ENCODE peak calls at places on chromosomes 4 and X, in six cellular contexts. C is GM12892, A is upper lobe of left lung, B is SK-N-SH, I is sigmoid colon, D is suprapubic skin. R is an unnamed sample.

GRCh38 chr4:81580346-81581013 is 108.8 kb upstream of the RASGEF1B start:
- DNase-seq in C (no peak), A (peak; percentile 72), B (no peak), I (no peak), D (no peak), R (no peak)

GRCh38 chr4:113584407-113585150 is 177.0 kb downstream of the CAMK2D start:
- DNase-seq in C (no peak), A (no peak), B (no peak), I (no peak), D (no peak), R (no peak)

GRCh38 chrX:23936198-23936597 is 28.4 kb downstream of the CXorf58 start:
- DNase-seq in C (no peak), A (no peak), B (no peak), I (no peak), D (no peak), R (no peak)

GRCh38 chr4:26475716-26476115 is 14.6 kb downstream of the CCKAR start:
- DNase-seq in C (no peak), A (no peak), B (no peak), I (no peak), D (no peak), R (no peak)

GRCh38 chrX:112368371-112368770 is 285.8 kb upstream of the TRPC5 start:
- DNase-seq in C (no peak), A (no peak), B (peak; percentile 12), I (no peak), D (no peak), R (no peak)

GRCh38 chrX:23776363-23776762 is 6.6 kb upstream of the SAT1 start:
- DNase-seq in C (no peak), A (no peak), B (no peak), I (no peak), D (no peak), R (no peak)

GRCh38 chrX:24506082-24506481 is 41.0 kb downstream of the PDK3 start:
- DNase-seq in C (no peak), A (no peak), B (no peak), I (no peak), D (no peak), R (no peak)

GRCh38 chrX:40041915-40042314 is 55.8 kb downstream of the BCOR start:
- DNase-seq in C (no peak), A (no peak), B (no peak), I (no peak), D (no peak), R (no peak)

GRCh38 chrX:9737363-9737762 is 28.3 kb downstream of the GPR143 start:
- DNase-seq in C (no peak), A (no peak), B (no peak), I (no peak), D (no peak), R (no peak)

GRCh38 chr4:53196872-53197759 is 168.7 kb downstream of the SCFD2 start:
- DNase-seq in C (peak; percentile 1), A (no peak), B (peak; percentile 24), I (no peak), D (no peak), R (no peak)

GRCh38 chr4:159292137-159292896 is 189.4 kb downstream of the RAPGEF2 start:
- DNase-seq in C (no peak), A (no peak), B (no peak), I (no peak), D (no peak), R (no peak)

GRCh38 chrX:6026484-6026883 is 202.2 kb downstream of the NLGN4X start:
- DNase-seq in C (no peak), A (no peak), B (no peak), I (no peak), D (no peak), R (no peak)

GRCh38 chr4:92106816-92107215 is 196.9 kb upstream of the GRID2 start:
- DNase-seq in C (no peak), A (no peak), B (no peak), I (no peak), D (no peak), R (no peak)

GRCh38 chrX:24242649-24243556 is 71.0 kb downstream of the SUPT20HL2 start:
- DNase-seq in C (no peak), A (no peak), B (no peak), I (peak; percentile 90), D (peak; percentile 82), R (peak; percentile 60)

GRCh38 chr4:176988226-176988625 is 195.5 kb upstream of the VEGFC start:
- DNase-seq in C (no peak), A (no peak), B (no peak), I (no peak), D (no peak), R (no peak)

GRCh38 chrX:97909245-97909644 is 1025.5 kb downstream of the RPA4 start:
- DNase-seq in C (peak; percentile 2), A (no peak), B (no peak), I (no peak), D (no peak), R (no peak)

GRCh38 chr4:16253127-16253960 is 27.1 kb upstream of the TAPT1 start:
- DNase-seq in C (no peak), A (no peak), B (no peak), I (no peak), D (no peak), R (no peak)

GRCh38 chr4:15240764-15241163 is 187.1 kb upstream of the C1QTNF7 start:
- DNase-seq in C (no peak), A (no peak), B (no peak), I (no peak), D (no peak), R (no peak)
- TF ChIP-seq POLR2AphosphoS5 in C (no peak), A (no peak), B (no peak), I (peak; percentile 21), D (no peak), R (no peak)

DNA sequence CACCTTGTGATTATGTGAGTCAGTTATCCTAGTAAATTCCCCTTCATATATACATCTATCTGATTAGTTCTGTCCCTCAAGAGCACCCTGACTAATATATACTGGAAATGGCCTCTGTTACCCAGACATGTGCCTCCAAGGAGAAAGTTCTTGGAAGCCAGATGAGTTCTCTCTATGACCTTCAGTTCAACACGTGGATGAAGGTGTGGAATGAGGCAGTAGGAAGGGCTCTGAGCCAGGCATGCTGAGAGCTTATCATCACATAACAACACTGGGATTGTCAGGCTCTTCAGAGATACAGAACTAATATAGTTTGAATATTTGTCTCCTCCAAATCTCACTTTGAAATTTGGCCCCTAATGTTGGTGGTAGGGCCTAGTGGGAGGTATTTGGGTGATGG is 44.4 kb upstream of the DHRSX start:
- DNase-seq in C (no peak), A (no peak), B (no peak), I (no peak), D (no peak), R (no peak)
- TF ChIP-seq POLR2AphosphoS5 in C (no peak), A (no peak), B (no peak), I (no peak), D (no peak), R (no peak)

GRCh38 chr4:83722730-83723269 is 186.9 kb downstream of the GPAT3 start:
- DNase-seq in C (no peak), A (no peak), B (no peak), I (no peak), D (no peak), R (no peak)

GRCh38 chr4:83723609-83724008 is 187.7 kb downstream of the GPAT3 start:
- DNase-seq in C (no peak), A (no peak), B (no peak), I (no peak), D (no peak), R (no peak)

GRCh38 chr4:83725076-83726074 is 189.5 kb downstream of the GPAT3 start:
- DNase-seq in C (no peak), A (no peak), B (no peak), I (no peak), D (no peak), R (no peak)

GRCh38 chr4:83728191-83728590 is 192.3 kb downstream of the GPAT3 start:
- DNase-seq in C (no peak), A (no peak), B (no peak), I (no peak), D (no peak), R (no peak)

DNA sequence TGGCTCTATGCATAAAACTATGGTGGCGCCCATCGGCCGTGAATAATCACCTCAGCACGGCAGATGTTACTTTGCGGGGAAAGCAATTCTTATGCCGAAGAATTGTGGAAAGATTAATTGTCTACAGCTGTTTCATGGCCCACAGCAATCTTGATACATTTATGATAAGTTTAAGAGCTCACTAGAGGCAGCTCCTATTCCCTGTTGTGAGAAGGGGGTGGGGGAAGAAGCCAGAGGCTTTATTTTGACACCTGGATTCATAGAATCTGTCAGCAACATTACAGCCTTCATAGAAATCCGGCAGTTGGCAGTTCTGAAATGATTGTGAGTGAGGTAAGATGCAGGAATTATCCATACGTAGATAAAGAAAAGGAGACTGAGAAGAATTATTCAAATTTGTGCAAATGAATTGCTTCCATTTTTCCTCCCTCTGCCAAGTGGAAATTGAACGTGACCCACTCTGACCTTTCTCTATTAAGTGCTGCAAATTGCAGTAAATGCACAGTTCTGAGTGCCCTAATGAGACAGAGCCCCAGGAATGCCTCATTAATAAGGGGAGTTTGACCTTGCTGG is 188.7 kb downstream of the GPAT3 start:
- DNase-seq in C (no peak), A (no peak), B (no peak), I (no peak), D (no peak), R (no peak)
- TF ChIP-seq POLR2AphosphoS5 in C (no peak), A (no peak), B (no peak), I (no peak), D (no peak), R (no peak)

GRCh38 chr4:103012085-103012484 is 7.4 kb downstream of the SLC9B1 start:
- DNase-seq in C (no peak), A (no peak), B (no peak), I (no peak), D (no peak), R (no peak)

GRCh38 chr4:103010827-103011226 is 8.7 kb downstream of the SLC9B1 start:
- DNase-seq in C (no peak), A (no peak), B (no peak), I (no peak), D (no peak), R (no peak)

GRCh38 chr4:103008875-103009729 is 10.4 kb downstream of the SLC9B1 start:
- DNase-seq in C (peak; percentile 12), A (peak; percentile 14), B (peak; percentile 54), I (no peak), D (no peak), R (no peak)

GRCh38 chr4:103011378-103012025 is 8.0 kb downstream of the SLC9B1 start:
- DNase-seq in C (no peak), A (no peak), B (no peak), I (no peak), D (no peak), R (peak; percentile 75)

DNA sequence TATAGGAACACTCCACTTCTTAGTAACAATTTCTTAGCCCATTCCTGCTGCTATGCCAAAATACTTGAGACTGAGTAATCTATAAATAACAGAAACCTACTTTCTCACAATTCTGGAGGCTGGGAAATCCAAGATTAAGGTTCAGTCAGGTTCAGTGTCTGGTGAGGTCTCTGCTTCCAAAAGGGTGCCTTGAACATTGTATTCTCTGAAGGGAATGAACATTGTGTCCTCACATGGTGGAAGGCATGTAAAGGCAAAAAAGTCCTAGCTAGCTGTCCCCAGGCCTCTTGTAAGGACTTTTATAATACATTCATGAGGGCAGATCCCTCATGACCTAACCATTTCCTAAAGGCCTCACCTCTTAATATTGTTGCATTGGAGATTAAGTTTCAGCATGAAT is 6.9 kb downstream of the SLC9B1 start:
- DNase-seq in C (no peak), A (no peak), B (no peak), I (no peak), D (no peak), R (no peak)
- TF ChIP-seq POLR2AphosphoS5 in C (no peak), A (no peak), B (no peak), I (peak; percentile 13), D (no peak), R (no peak)